ENCODE peak calls at places on chromosomes 13 and 19, in four cellular contexts. A, O, T and H are unnamed samples.

GRCh38 chr19:50239916-50240585 is 36.6 kb downstream of the MYH14 start:
- DNase-seq in A (no peak), O (no peak), T (no peak), H (no peak)

GRCh38 chr19:11989112-11989456 is 24.2 kb downstream of the ZNF763 start:
- DNase-seq in A (no peak), O (no peak), T (no peak), H (no peak)

GRCh38 chr13:28488376-28489005 is 6.4 kb downstream of the FLT1 start:
- DNase-seq in A (no peak), O (no peak), T (no peak), H (no peak)

GRCh38 chr19:38039966-38040365 is 133.0 kb downstream of the SIPA1L3 start:
- DNase-seq in A (peak), O (no peak), T (no peak), H (peak)

GRCh38 chr13:85386424-85386823 is 412.8 kb downstream of the SLITRK6 start:
- DNase-seq in A (peak), O (no peak), T (peak), H (no peak)

GRCh38 chr19:44113784-44114390 is 688 bp downstream of the ZNF225 start:
- DNase-seq in A (peak), O (no peak), T (peak), H (peak)

GRCh38 chr13:95296326-95296939 is 4.8 kb downstream of the ABCC4 start:
- DNase-seq in A (peak), O (no peak), T (no peak), H (peak)

GRCh38 chr19:46863818-46864629 is 3.2 kb downstream of the ARHGAP35 start:
- DNase-seq in A (peak), O (no peak), T (peak), H (peak)

GRCh38 chr13:51557875-51558604 is 26.2 kb upstream of the WDFY2 start:
- DNase-seq in A (peak), O (no peak), T (no peak), H (peak)

GRCh38 chr19:44539236-44539819 is 9.9 kb upstream of the CEACAM20 start:
- DNase-seq in A (peak), O (no peak), T (no peak), H (peak)

GRCh38 chr13:63625869-63626268 is 2210.2 kb upstream of the PCDH20 start:
- DNase-seq in A (peak), O (no peak), T (no peak), H (no peak)